ENCODE peak calls at places on chromosomes 16 and 17, in eight cellular contexts. One of them, this sample, is unnamed.

GRCh38 chr17:1629647-1630310 is 1.1 kb upstream of the SLC43A2 start:
- DNase-seq in uterus: no peak
- DNase-seq in CD4-positive, CD25-positive, alpha-beta regulatory T cell: peak
- DNase-seq in neural progenitor cell: peak
- DNase-seq in heart left ventricle: peak
- DNase-seq in dorsolateral prefrontal cortex: no peak
- DNase-seq in CD8-positive, alpha-beta memory T cell: peak
- DNase-seq in upper lobe of right lung: peak
- DNase-seq in this sample: peak

GRCh38 chr17:18946536-18946935 is 5.4 kb upstream of the SLC5A10 start:
- DNase-seq in uterus: no peak
- DNase-seq in CD4-positive, CD25-positive, alpha-beta regulatory T cell: no peak
- DNase-seq in neural progenitor cell: no peak
- DNase-seq in heart left ventricle: no peak
- DNase-seq in dorsolateral prefrontal cortex: no peak
- DNase-seq in CD8-positive, alpha-beta memory T cell: no peak
- DNase-seq in upper lobe of right lung: no peak
- DNase-seq in this sample: no peak

GRCh38 chr17:36117505-36118382 is 14.1 kb downstream of the CCL4 start:
- DNase-seq in uterus: no peak
- DNase-seq in CD4-positive, CD25-positive, alpha-beta regulatory T cell: no peak
- DNase-seq in neural progenitor cell: peak
- DNase-seq in heart left ventricle: no peak
- DNase-seq in dorsolateral prefrontal cortex: no peak
- DNase-seq in CD8-positive, alpha-beta memory T cell: no peak
- DNase-seq in upper lobe of right lung: no peak
- DNase-seq in this sample: no peak

GRCh38 chr17:71184716-71185115 is 936.1 kb upstream of the SOX9 start:
- DNase-seq in uterus: no peak
- DNase-seq in CD4-positive, CD25-positive, alpha-beta regulatory T cell: no peak
- DNase-seq in neural progenitor cell: no peak
- DNase-seq in heart left ventricle: peak
- DNase-seq in dorsolateral prefrontal cortex: no peak
- DNase-seq in CD8-positive, alpha-beta memory T cell: no peak
- DNase-seq in upper lobe of right lung: no peak
- DNase-seq in this sample: no peak

GRCh38 chr17:11278186-11278983 is 37.4 kb downstream of the SHISA6 start:
- DNase-seq in uterus: no peak
- DNase-seq in CD4-positive, CD25-positive, alpha-beta regulatory T cell: no peak
- DNase-seq in neural progenitor cell: peak
- DNase-seq in heart left ventricle: no peak
- DNase-seq in dorsolateral prefrontal cortex: no peak
- DNase-seq in CD8-positive, alpha-beta memory T cell: no peak
- DNase-seq in upper lobe of right lung: no peak
- DNase-seq in this sample: no peak

GRCh38 chr17:70848785-70849184 is 679.5 kb downstream of the KCNJ2 start:
- DNase-seq in uterus: no peak
- DNase-seq in CD4-positive, CD25-positive, alpha-beta regulatory T cell: no peak
- DNase-seq in neural progenitor cell: no peak
- DNase-seq in heart left ventricle: no peak
- DNase-seq in dorsolateral prefrontal cortex: no peak
- DNase-seq in CD8-positive, alpha-beta memory T cell: no peak
- DNase-seq in upper lobe of right lung: no peak
- DNase-seq in this sample: no peak

GRCh38 chr17:63001689-63002394 is 35.8 kb downstream of the TANC2 start:
- DNase-seq in uterus: no peak
- DNase-seq in CD4-positive, CD25-positive, alpha-beta regulatory T cell: no peak
- DNase-seq in neural progenitor cell: no peak
- DNase-seq in heart left ventricle: no peak
- DNase-seq in dorsolateral prefrontal cortex: no peak
- DNase-seq in CD8-positive, alpha-beta memory T cell: no peak
- DNase-seq in upper lobe of right lung: no peak
- DNase-seq in this sample: no peak

GRCh38 chr17:41710472-41711090 is 1.6 kb upstream of the GAST start:
- DNase-seq in uterus: no peak
- DNase-seq in CD4-positive, CD25-positive, alpha-beta regulatory T cell: no peak
- DNase-seq in neural progenitor cell: no peak
- DNase-seq in heart left ventricle: no peak
- DNase-seq in dorsolateral prefrontal cortex: peak
- DNase-seq in CD8-positive, alpha-beta memory T cell: no peak
- DNase-seq in upper lobe of right lung: no peak
- DNase-seq in this sample: no peak

GRCh38 chr17:51947160-51947559 is 211.4 kb downstream of the CA10 start:
- DNase-seq in uterus: no peak
- DNase-seq in CD4-positive, CD25-positive, alpha-beta regulatory T cell: no peak
- DNase-seq in neural progenitor cell: no peak
- DNase-seq in heart left ventricle: no peak
- DNase-seq in dorsolateral prefrontal cortex: no peak
- DNase-seq in CD8-positive, alpha-beta memory T cell: no peak
- DNase-seq in upper lobe of right lung: no peak
- DNase-seq in this sample: no peak

GRCh38 chr17:1485311-1485747 is 7.2 kb downstream of the MYO1C start:
- DNase-seq in uterus: peak
- DNase-seq in CD4-positive, CD25-positive, alpha-beta regulatory T cell: peak
- DNase-seq in neural progenitor cell: peak
- DNase-seq in heart left ventricle: peak
- DNase-seq in dorsolateral prefrontal cortex: no peak
- DNase-seq in CD8-positive, alpha-beta memory T cell: peak
- DNase-seq in upper lobe of right lung: peak
- DNase-seq in this sample: no peak

GRCh38 chr17:77217136-77217535 is 76.4 kb downstream of the SEC14L1 start:
- DNase-seq in uterus: no peak
- DNase-seq in CD4-positive, CD25-positive, alpha-beta regulatory T cell: no peak
- DNase-seq in neural progenitor cell: no peak
- DNase-seq in heart left ventricle: no peak
- DNase-seq in dorsolateral prefrontal cortex: no peak
- DNase-seq in CD8-positive, alpha-beta memory T cell: no peak
- DNase-seq in upper lobe of right lung: no peak
- DNase-seq in this sample: no peak

GRCh38 chr17:68514809-68515208 is 2.6 kb downstream of the PRKAR1A start:
- DNase-seq in uterus: no peak
- DNase-seq in CD4-positive, CD25-positive, alpha-beta regulatory T cell: no peak
- DNase-seq in neural progenitor cell: no peak
- DNase-seq in heart left ventricle: no peak
- DNase-seq in dorsolateral prefrontal cortex: no peak
- DNase-seq in CD8-positive, alpha-beta memory T cell: no peak
- DNase-seq in upper lobe of right lung: no peak
- DNase-seq in this sample: no peak

GRCh38 chr16:50909831-50910697 is 168.2 kb downstream of the CYLD start:
- DNase-seq in uterus: no peak
- DNase-seq in CD4-positive, CD25-positive, alpha-beta regulatory T cell: no peak
- DNase-seq in neural progenitor cell: no peak
- DNase-seq in heart left ventricle: no peak
- DNase-seq in dorsolateral prefrontal cortex: peak
- DNase-seq in CD8-positive, alpha-beta memory T cell: no peak
- DNase-seq in upper lobe of right lung: no peak
- DNase-seq in this sample: no peak

GRCh38 chr17:66909811-66910210 is 54.7 kb upstream of the CACNG4 start:
- DNase-seq in uterus: no peak
- DNase-seq in CD4-positive, CD25-positive, alpha-beta regulatory T cell: no peak
- DNase-seq in neural progenitor cell: no peak
- DNase-seq in heart left ventricle: no peak
- DNase-seq in dorsolateral prefrontal cortex: no peak
- DNase-seq in CD8-positive, alpha-beta memory T cell: no peak
- DNase-seq in upper lobe of right lung: no peak
- DNase-seq in this sample: no peak

GRCh38 chr17:66903781-66904180 is 60.7 kb upstream of the CACNG4 start:
- DNase-seq in uterus: no peak
- DNase-seq in CD4-positive, CD25-positive, alpha-beta regulatory T cell: no peak
- DNase-seq in neural progenitor cell: no peak
- DNase-seq in heart left ventricle: no peak
- DNase-seq in dorsolateral prefrontal cortex: no peak
- DNase-seq in CD8-positive, alpha-beta memory T cell: no peak
- DNase-seq in upper lobe of right lung: no peak
- DNase-seq in this sample: no peak

GRCh38 chr17:66900126-66901010 is 64.1 kb upstream of the CACNG4 start:
- DNase-seq in uterus: no peak
- DNase-seq in CD4-positive, CD25-positive, alpha-beta regulatory T cell: no peak
- DNase-seq in neural progenitor cell: no peak
- DNase-seq in heart left ventricle: no peak
- DNase-seq in dorsolateral prefrontal cortex: no peak
- DNase-seq in CD8-positive, alpha-beta memory T cell: no peak
- DNase-seq in upper lobe of right lung: peak
- DNase-seq in this sample: no peak

GRCh38 chr17:66906321-66907278 is 57.9 kb upstream of the CACNG4 start:
- DNase-seq in uterus: peak
- DNase-seq in CD4-positive, CD25-positive, alpha-beta regulatory T cell: peak
- DNase-seq in neural progenitor cell: peak
- DNase-seq in heart left ventricle: peak
- DNase-seq in dorsolateral prefrontal cortex: peak
- DNase-seq in CD8-positive, alpha-beta memory T cell: peak
- DNase-seq in upper lobe of right lung: peak
- DNase-seq in this sample: peak

DNA sequence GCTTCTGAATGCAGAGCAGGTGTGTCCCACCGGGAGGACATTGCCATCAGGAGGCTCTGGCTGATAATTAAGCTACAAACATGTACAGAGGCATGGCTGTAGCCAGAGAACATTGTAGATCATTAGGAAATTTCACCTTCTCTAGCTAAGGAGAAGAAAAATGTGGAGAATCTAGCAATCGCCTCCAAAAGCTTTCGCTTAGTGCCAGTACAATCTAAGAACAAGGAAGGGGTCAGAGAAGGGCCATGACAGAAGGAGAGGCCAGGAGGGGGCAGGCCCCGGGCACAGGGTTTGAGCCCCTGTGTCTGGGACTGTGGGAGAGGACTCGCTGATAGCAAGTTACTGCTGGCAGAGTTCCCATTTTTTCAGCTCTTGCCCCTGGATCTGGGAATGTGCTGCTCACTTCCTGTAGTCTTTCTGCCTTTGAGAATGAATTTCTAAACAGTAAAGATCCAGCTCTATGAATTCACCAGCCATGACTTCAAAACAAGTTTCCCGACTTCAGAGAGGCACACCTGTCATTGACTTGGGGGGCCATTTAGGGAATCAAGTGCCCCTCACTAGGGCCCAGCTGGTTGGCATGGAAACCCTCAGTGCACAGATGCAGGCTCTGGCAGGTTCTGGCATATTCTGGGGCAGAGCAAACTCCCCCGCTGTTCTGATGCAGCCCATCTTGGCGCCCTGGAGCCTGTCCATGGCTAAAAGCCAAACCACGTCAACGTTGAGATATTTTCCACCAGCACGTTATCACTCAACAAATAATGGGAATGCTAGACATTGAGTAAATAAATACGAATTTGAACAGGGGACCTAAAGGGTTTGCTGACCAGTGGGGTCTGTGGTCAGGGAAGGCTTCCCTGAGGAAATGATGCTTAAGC is 59.5 kb upstream of the CACNG4 start:
- DNase-seq in uterus: peak
- DNase-seq in CD4-positive, CD25-positive, alpha-beta regulatory T cell: no peak
- DNase-seq in neural progenitor cell: no peak
- DNase-seq in heart left ventricle: peak
- DNase-seq in dorsolateral prefrontal cortex: no peak
- DNase-seq in CD8-positive, alpha-beta memory T cell: no peak
- DNase-seq in upper lobe of right lung: peak
- DNase-seq in this sample: no peak
- H3K4me3 ChIP-seq in uterus: no peak
- H3K4me3 ChIP-seq in CD4-positive, CD25-positive, alpha-beta regulatory T cell: no peak
- H3K4me3 ChIP-seq in neural progenitor cell: no peak
- H3K4me3 ChIP-seq in heart left ventricle: no peak
- H3K4me3 ChIP-seq in dorsolateral prefrontal cortex: no peak
- H3K4me3 ChIP-seq in CD8-positive, alpha-beta memory T cell: no peak
- H3K4me3 ChIP-seq in upper lobe of right lung: no peak
- H3K4me3 ChIP-seq in this sample: no peak

DNA sequence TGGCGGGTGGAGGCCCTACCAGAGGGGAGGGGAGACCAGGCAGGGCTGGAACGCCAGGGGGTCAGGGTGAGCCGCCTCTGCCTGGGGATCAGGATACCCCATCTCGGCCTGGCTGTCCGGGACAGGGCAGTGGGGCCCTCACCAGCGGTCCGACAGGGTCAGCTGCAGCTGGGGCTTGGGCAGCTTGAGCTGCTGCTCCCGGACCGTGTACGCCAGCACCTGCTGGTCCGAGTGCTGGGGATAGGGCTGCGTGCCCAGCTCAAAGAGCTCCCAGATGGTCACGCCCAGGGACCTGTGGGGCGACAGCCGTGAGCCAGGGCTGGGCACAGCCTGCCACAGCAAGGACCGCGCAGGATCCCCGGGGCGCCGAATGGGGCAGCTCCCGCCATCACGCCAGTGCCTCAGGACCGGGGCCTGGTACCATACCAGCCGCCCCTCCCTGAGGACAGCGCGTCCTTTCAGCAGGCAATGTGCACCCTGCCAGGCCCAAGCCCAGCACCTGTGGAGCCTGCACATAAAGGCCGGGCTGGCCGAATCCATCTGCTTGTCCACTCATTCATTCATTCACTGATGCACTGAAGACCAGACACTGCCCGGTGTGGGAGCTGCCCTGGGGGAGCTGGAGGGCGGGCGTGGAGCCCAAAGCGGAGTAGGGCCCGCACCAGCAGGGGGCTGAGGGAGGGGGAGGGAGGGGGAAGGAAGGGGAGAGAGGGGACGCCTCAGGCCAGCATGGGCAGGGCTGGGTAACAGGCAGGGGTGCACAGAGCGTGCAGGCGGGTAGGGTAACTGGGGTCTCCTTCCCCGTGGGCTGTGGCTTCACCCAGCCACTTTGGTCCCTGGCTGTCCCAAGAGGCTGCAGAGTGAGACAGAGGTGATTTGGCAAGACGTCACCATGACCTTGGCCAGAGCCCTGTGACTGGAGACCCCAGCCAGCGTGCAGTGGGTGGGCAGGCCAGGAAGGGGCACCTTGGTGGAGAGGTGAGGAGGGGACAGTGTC is 42.0 kb upstream of the PVALEF start:
- DNase-seq in uterus: no peak
- DNase-seq in CD4-positive, CD25-positive, alpha-beta regulatory T cell: no peak
- DNase-seq in neural progenitor cell: no peak
- DNase-seq in heart left ventricle: no peak
- DNase-seq in dorsolateral prefrontal cortex: no peak
- DNase-seq in CD8-positive, alpha-beta memory T cell: no peak
- DNase-seq in upper lobe of right lung: no peak
- DNase-seq in this sample: no peak
- H3K4me3 ChIP-seq in uterus: no peak
- H3K4me3 ChIP-seq in CD4-positive, CD25-positive, alpha-beta regulatory T cell: no peak
- H3K4me3 ChIP-seq in neural progenitor cell: no peak
- H3K4me3 ChIP-seq in heart left ventricle: no peak
- H3K4me3 ChIP-seq in dorsolateral prefrontal cortex: peak
- H3K4me3 ChIP-seq in CD8-positive, alpha-beta memory T cell: no peak
- H3K4me3 ChIP-seq in upper lobe of right lung: no peak
- H3K4me3 ChIP-seq in this sample: no peak

DNA sequence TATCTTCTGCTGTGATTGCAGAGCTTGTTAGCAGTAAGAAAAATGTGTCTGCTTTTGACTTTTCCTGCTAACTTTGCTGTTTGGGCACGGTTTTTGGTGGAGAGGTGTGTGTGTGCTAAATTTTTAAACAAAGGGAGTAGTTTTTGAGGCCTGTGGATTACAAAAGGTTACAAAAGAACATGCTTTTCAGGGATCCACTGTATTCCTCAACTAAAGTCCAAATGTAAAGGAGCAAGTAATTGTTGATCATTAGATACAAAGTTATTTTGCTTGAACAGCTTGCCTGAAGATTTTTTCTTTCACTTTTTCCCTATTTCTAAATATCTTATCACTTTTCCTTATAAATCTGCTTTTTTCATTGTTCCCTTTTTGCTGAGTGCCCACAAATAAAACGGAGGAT is 2.0 kb downstream of the KPNB1 start:
- DNase-seq in uterus: no peak
- DNase-seq in CD4-positive, CD25-positive, alpha-beta regulatory T cell: no peak
- DNase-seq in neural progenitor cell: no peak
- DNase-seq in heart left ventricle: no peak
- DNase-seq in dorsolateral prefrontal cortex: no peak
- DNase-seq in CD8-positive, alpha-beta memory T cell: no peak
- DNase-seq in upper lobe of right lung: no peak
- DNase-seq in this sample: no peak
- H3K4me3 ChIP-seq in uterus: no peak
- H3K4me3 ChIP-seq in CD4-positive, CD25-positive, alpha-beta regulatory T cell: peak
- H3K4me3 ChIP-seq in neural progenitor cell: peak
- H3K4me3 ChIP-seq in heart left ventricle: no peak
- H3K4me3 ChIP-seq in dorsolateral prefrontal cortex: no peak
- H3K4me3 ChIP-seq in CD8-positive, alpha-beta memory T cell: no peak
- H3K4me3 ChIP-seq in upper lobe of right lung: no peak
- H3K4me3 ChIP-seq in this sample: no peak

GRCh38 chr16:2960183-2961010 is 3.7 kb upstream of the KREMEN2 start:
- DNase-seq in uterus: no peak
- DNase-seq in CD4-positive, CD25-positive, alpha-beta regulatory T cell: no peak
- DNase-seq in neural progenitor cell: no peak
- DNase-seq in heart left ventricle: no peak
- DNase-seq in dorsolateral prefrontal cortex: no peak
- DNase-seq in CD8-positive, alpha-beta memory T cell: no peak
- DNase-seq in upper lobe of right lung: no peak
- DNase-seq in this sample: no peak
- H3K4me3 ChIP-seq in uterus: no peak
- H3K4me3 ChIP-seq in CD4-positive, CD25-positive, alpha-beta regulatory T cell: no peak
- H3K4me3 ChIP-seq in neural progenitor cell: no peak
- H3K4me3 ChIP-seq in heart left ventricle: no peak
- H3K4me3 ChIP-seq in dorsolateral prefrontal cortex: no peak
- H3K4me3 ChIP-seq in CD8-positive, alpha-beta memory T cell: no peak
- H3K4me3 ChIP-seq in upper lobe of right lung: no peak
- H3K4me3 ChIP-seq in this sample: no peak

This sample was measured in CD8-positive, alpha-beta T cell.